ENCODE peak calls at places on chromosomes 1 and 21, in four cellular contexts. V is astrocyte, A is upper lobe of right lung, S is fibroblast of mammary gland. M is an unnamed sample.

GRCh38 chr21:17548262-17548661 is 35.4 kb downstream of the CXADR start:
- DNase-seq in V (no peak), A (no peak), S (peak; percentile 45), M (no peak)

GRCh38 chr1:29396438-29397255 is 160.3 kb downstream of the PTPRU start:
- DNase-seq in V (no peak), A (no peak), S (peak; percentile 37), M (peak; percentile 6)

GRCh38 chr1:42157667-42158066 is 4.5 kb downstream of the GUCA2B start:
- DNase-seq in V (no peak), A (peak; percentile 45), S (no peak), M (no peak)

GRCh38 chr1:18955116-18955441 is 1.4 kb downstream of the IFFO2 start:
- DNase-seq in V (no peak), A (no peak), S (no peak), M (no peak)

GRCh38 chr1:233990486-233990885 is 86.0 kb downstream of the SLC35F3 start:
- DNase-seq in V (no peak), A (no peak), S (no peak), M (no peak)

GRCh38 chr1:46490603-46491499 is 1.2 kb downstream of the DMBX1 start:
- DNase-seq in V (no peak), A (no peak), S (no peak), M (no peak)

GRCh38 chr1:56617141-56617540 is 28.0 kb upstream of the PRKAA2 start:
- DNase-seq in V (peak; percentile 12), A (no peak), S (peak; percentile 22), M (no peak)

GRCh38 chr1:36667836-36668235 is 185.1 kb upstream of the CSF3R start:
- DNase-seq in V (no peak), A (no peak), S (no peak), M (no peak)

GRCh38 chr1:100989306-100990077 is 36.1 kb downstream of the DPH5 start:
- DNase-seq in V (peak; percentile 87), A (no peak), S (peak; percentile 86), M (no peak)

GRCh38 chr1:244590670-244591069 is 62.3 kb upstream of the DESI2 start:
- DNase-seq in V (no peak), A (no peak), S (no peak), M (no peak)

GRCh38 chr1:5667513-5668325 is 324.5 kb downstream of the NPHP4 start:
- DNase-seq in V (no peak), A (peak; percentile 40), S (no peak), M (peak; percentile 51)

GRCh38 chr1:25922633-25923567 is 16.7 kb upstream of the STMN1 start:
- DNase-seq in V (peak; percentile 33), A (peak; percentile 78), S (no peak), M (peak; percentile 71)

GRCh38 chr1:167562697-167563096 is 9.1 kb upstream of the CREG1 start:
- DNase-seq in V (no peak), A (no peak), S (peak; percentile 78), M (no peak)

GRCh38 chr1:225425211-225425786 is 2.5 kb downstream of the LBR start:
- DNase-seq in V (peak; percentile 44), A (no peak), S (peak; percentile 68), M (no peak)

GRCh38 chr1:45205910-45206721 is at the start of gene ZSWIM5:
- DNase-seq in V (peak; percentile 47), A (peak; percentile 88), S (peak; percentile 36), M (peak; percentile 84)

GRCh38 chr1:192133350-192133950 is 24.8 kb upstream of the RGS18 start:
- DNase-seq in V (peak; percentile 17), A (no peak), S (peak; percentile 8), M (no peak)

GRCh38 chr1:15090373-15090772 is 63.2 kb upstream of the TMEM51 start:
- DNase-seq in V (no peak), A (peak; percentile 94), S (no peak), M (peak; percentile 38)

GRCh38 chr1:211870156-211870555 is 39.6 kb upstream of the LPGAT1 start:
- DNase-seq in V (peak; percentile 14), A (no peak), S (no peak), M (no peak)

GRCh38 chr1:87134625-87135024 is 194.1 kb upstream of the LMO4 start:
- DNase-seq in V (no peak), A (no peak), S (no peak), M (peak; percentile 26)

GRCh38 chr1:49995734-49996133 is 28.0 kb downstream of the AGBL4 start:
- DNase-seq in V (no peak), A (no peak), S (no peak), M (no peak)

GRCh38 chr1:153023109-153023508 is 7.9 kb upstream of the SPRR1B start:
- DNase-seq in V (no peak), A (no peak), S (no peak), M (no peak)

GRCh38 chr1:21322681-21323016 is 32.4 kb upstream of the ECE1 start:
- DNase-seq in V (no peak), A (no peak), S (no peak), M (no peak)

GRCh38 chr1:197469620-197470210 is 201.7 kb downstream of the CRB1 start:
- DNase-seq in V (no peak), A (no peak), S (no peak), M (no peak)

GRCh38 chr1:89724369-89725015 is 91.6 kb downstream of the LRRC8C start:
- DNase-seq in V (peak; percentile 47), A (no peak), S (peak; percentile 85), M (no peak)

GRCh38 chr1:107430540-107431228 is 289.8 kb downstream of the NTNG1 start:
- DNase-seq in V (peak; percentile 17), A (no peak), S (peak; percentile 59), M (peak; percentile 64)

GRCh38 chr1:94240822-94241221 is 3.4 kb upstream of the ARHGAP29 start:
- DNase-seq in V (no peak), A (no peak), S (no peak), M (no peak)

GRCh38 chr1:180098242-180098995 is 56.2 kb upstream of the QSOX1 start:
- DNase-seq in V (peak; percentile 59), A (no peak), S (peak; percentile 82), M (no peak)

GRCh38 chr1:214261206-214262123 is 19.5 kb upstream of the SMYD2 start:
- DNase-seq in V (peak; percentile 47), A (peak; percentile 90), S (peak; percentile 72), M (peak; percentile 92)

GRCh38 chr1:184032306-184033135 is 5.0 kb downstream of the COLGALT2 start:
- DNase-seq in V (no peak), A (no peak), S (no peak), M (no peak)

GRCh38 chr1:92277105-92277504 is 21.7 kb downstream of the GLMN start:
- DNase-seq in V (peak; percentile 57), A (no peak), S (peak; percentile 80), M (no peak)

GRCh38 chr1:77499466-77499865 is 183.0 kb downstream of the ZZZ3 start:
- DNase-seq in V (no peak), A (no peak), S (no peak), M (no peak)

GRCh38 chr1:245512980-245513578 is 358.3 kb downstream of the KIF26B start:
- DNase-seq in V (no peak), A (no peak), S (peak; percentile 29), M (no peak)

GRCh38 chr1:18635833-18636671 is 5.4 kb downstream of the PAX7 start:
- DNase-seq in V (no peak), A (no peak), S (peak; percentile 6), M (no peak)

GRCh38 chr1:44808063-44808937 is at the start of gene BTBD19:
- DNase-seq in V (peak; percentile 84), A (peak; percentile 85), S (peak; percentile 89), M (peak; percentile 91)

GRCh38 chr21:35408401-35408800 is 359.3 kb upstream of the RUNX1 start:
- DNase-seq in V (no peak), A (no peak), S (peak; percentile 67), M (no peak)

GRCh38 chr1:55584521-55585401 is 369.6 kb upstream of the USP24 start:
- DNase-seq in V (peak; percentile 55), A (no peak), S (peak; percentile 55), M (peak; percentile 65)

GRCh38 chr21:45981641-45982255 is at the start of gene COL6A1:
- DNase-seq in V (peak; percentile 34), A (peak; percentile 80), S (peak; percentile 68), M (peak; percentile 67)

GRCh38 chr1:43066578-43066977 is 105.5 kb downstream of the EBNA1BP2 start:
- DNase-seq in V (no peak), A (no peak), S (no peak), M (no peak)

GRCh38 chr1:244970236-244970652 is 105.9 kb upstream of the HNRNPU start:
- DNase-seq in V (peak; percentile 47), A (peak; percentile 93), S (peak; percentile 73), M (no peak)

GRCh38 chr1:54477153-54477561 is 70.9 kb upstream of the ACOT11 start:
- DNase-seq in V (no peak), A (no peak), S (no peak), M (no peak)

GRCh38 chr1:54475357-54476230 is 69.4 kb upstream of the SSBP3 start:
- DNase-seq in V (no peak), A (no peak), S (no peak), M (peak; percentile 42)

GRCh38 chr1:54476231-54477109 is 70.3 kb upstream of the SSBP3 start:
- DNase-seq in V (no peak), A (no peak), S (no peak), M (no peak)

GRCh38 chr1:54471588-54471987 is 65.4 kb upstream of the SSBP3 start:
- DNase-seq in V (no peak), A (no peak), S (no peak), M (no peak)

GRCh38 chr1:54474500-54475235 is 68.5 kb upstream of the SSBP3 start:
- DNase-seq in V (no peak), A (no peak), S (no peak), M (peak; percentile 50)
- H3K4me3 ChIP-seq in V (peak overlapping the region; percentile 24), A (peak overlapping the region; percentile 25), S (no peak overlapping the region), M (peak overlapping the region; percentile 47)

GRCh38 chr1:114757455-114758250 is at the start of gene CSDE1:
- DNase-seq in V (peak; percentile 96), A (peak; percentile 98), S (peak; percentile 98), M (peak; percentile 98)
- TF ChIP-seq CTCF in V (peak; percentile 47), A (peak; percentile 39), S (peak; percentile 45), M (peak; percentile 22)

GRCh38 chr1:200040516-200041138 is 13.1 kb downstream of the NR5A2 start:
- DNase-seq in V (no peak), A (no peak), S (no peak), M (no peak)
- H3K4me3 ChIP-seq in V (no peak overlapping the region), A (peak overlapping the region; percentile 54), S (no peak overlapping the region), M (peak overlapping the region; percentile 4)

DNA sequence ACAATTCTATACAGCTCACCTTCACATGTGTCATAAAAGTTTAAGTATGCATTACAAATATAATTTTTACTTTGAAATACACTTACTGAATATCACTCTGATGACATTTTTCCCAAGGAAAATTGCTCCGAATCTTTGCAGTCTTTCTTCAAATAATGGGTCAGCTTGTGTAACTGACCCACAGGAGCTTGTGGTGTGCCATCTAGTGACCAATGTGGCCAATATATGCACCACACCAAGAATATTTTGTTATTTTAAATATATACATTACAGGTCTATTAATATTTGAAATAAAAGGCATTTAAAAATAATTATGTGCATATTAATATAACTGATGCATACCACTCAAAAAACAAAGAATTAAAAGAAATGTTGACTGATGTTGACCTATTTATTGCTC is 271.4 kb downstream of the TBX15 start:
- DNase-seq in V (no peak), A (no peak), S (peak; percentile 3), M (peak; percentile 15)
- TF ChIP-seq CTCF in V (no peak), A (no peak), S (peak; percentile 22), M (peak; percentile 13)

DNA sequence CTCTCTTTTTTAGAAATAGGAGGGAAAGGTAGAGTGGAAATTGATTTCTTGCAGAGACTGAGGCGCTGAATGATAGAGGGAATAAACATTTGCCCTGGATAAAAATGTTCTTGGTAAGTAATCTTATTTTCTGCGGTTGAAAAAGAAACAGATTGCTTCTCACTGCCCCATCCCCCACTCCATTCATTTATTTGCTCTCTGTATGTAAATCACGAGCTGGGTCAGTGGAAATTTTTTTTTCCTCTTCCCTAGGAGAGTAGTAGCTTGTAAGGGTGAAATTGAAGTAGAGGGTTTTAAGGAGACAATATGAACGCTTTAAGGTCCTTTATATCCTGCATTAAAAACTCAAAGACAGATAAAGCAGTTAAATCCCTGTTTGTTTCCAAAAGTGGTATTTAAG is 1.4 kb upstream of the BRINP3 start:
- DNase-seq in V (no peak), A (no peak), S (no peak), M (no peak)
- H3K4me3 ChIP-seq in V (peak overlapping the region; percentile 69), A (peak overlapping the region; percentile 25), S (no peak overlapping the region), M (no peak overlapping the region)

M was measured in testis.